ENCODE peak calls at places on chromosomes 7 and 10, in eight cellular contexts. E is activated naive CD4-positive, alpha-beta T cell treated with anti-CD3 and anti-CD28 coated beads, Interleukin-2, amount 10 ng/mL, durations not matched to agents 7 days and 5 days; H is right lobe of liver; L is SW480; R is substantia nigra; V is cardiac muscle cell; Q is A172; T is memory B cell. K is an unnamed sample.

GRCh38 chr7:127943541-127944521 is 87.4 kb downstream of the LRRC4 start:
- DNase-seq in E (no peak), H (no peak), L (no peak), R (peak; percentile 70), V (peak; percentile 85), Q (no peak), T (no peak), K (peak; percentile 78)

GRCh38 chr10:107611101-107611500 is 446.6 kb upstream of the SORCS1 start:
- DNase-seq in E (no peak), H (no peak), L (no peak), R (no peak), V (no peak), Q (no peak), T (no peak), K (no peak)

GRCh38 chr10:72254891-72255568 is 18.7 kb upstream of the DDIT4 start:
- DNase-seq in E (peak; percentile 71), H (peak; percentile 93), L (peak; percentile 64), R (peak; percentile 92), V (peak; percentile 90), Q (peak; percentile 53), T (no peak), K (peak; percentile 92)

GRCh38 chr7:147547252-147547897 is 1043.2 kb upstream of the C7orf33 start:
- DNase-seq in E (no peak), H (no peak), L (peak; percentile 12), R (no peak), V (peak; percentile 42), Q (peak; percentile 59), T (no peak), K (no peak)

GRCh38 chr10:51344371-51344770 is 270.1 kb downstream of the PRKG1 start:
- DNase-seq in E (no peak), H (no peak), L (no peak), R (no peak), V (no peak), Q (no peak), T (no peak), K (no peak)

GRCh38 chr7:76191783-76192240 is 9.9 kb upstream of the SRRM3 start:
- DNase-seq in E (no peak), H (no peak), L (peak; percentile 81), R (no peak), V (peak; percentile 55), Q (peak; percentile 84), T (no peak), K (no peak)

GRCh38 chr7:791481-791880 is 40.8 kb upstream of the SUN1 start:
- DNase-seq in E (no peak), H (no peak), L (no peak), R (no peak), V (no peak), Q (no peak), T (no peak), K (no peak)

GRCh38 chr7:79778786-79779382 is 325.4 kb upstream of the MAGI2 start:
- DNase-seq in E (no peak), H (no peak), L (no peak), R (no peak), V (peak; percentile 95), Q (peak; percentile 38), T (no peak), K (no peak)

GRCh38 chr7:21256310-21256877 is 171.5 kb upstream of the SP4 start:
- DNase-seq in E (peak; percentile 50), H (no peak), L (peak; percentile 49), R (no peak), V (peak; percentile 57), Q (peak; percentile 54), T (no peak), K (no peak)

GRCh38 chr7:129843982-129844840 is 108.5 kb downstream of the UBE2H start:
- DNase-seq in E (no peak), H (no peak), L (no peak), R (no peak), V (no peak), Q (peak; percentile 22), T (no peak), K (no peak)

GRCh38 chr10:6086375-6087233 is 2.2 kb upstream of the RBM17 start:
- DNase-seq in E (peak; percentile 91), H (peak; percentile 92), L (peak; percentile 76), R (peak; percentile 88), V (peak; percentile 95), Q (peak; percentile 90), T (peak; percentile 77), K (peak; percentile 86)

GRCh38 chr10:121804460-121804859 is 123.4 kb downstream of the ATE1 start:
- DNase-seq in E (no peak), H (no peak), L (no peak), R (no peak), V (peak; percentile 55), Q (no peak), T (no peak), K (no peak)

GRCh38 chr10:116084166-116084565 is 188.8 kb downstream of the GFRA1 start:
- DNase-seq in E (no peak), H (no peak), L (no peak), R (no peak), V (no peak), Q (peak; percentile 62), T (no peak), K (no peak)